ENCODE peak calls at places on chromosomes 4 and X, in eight cellular contexts. One of them, this sample, is unnamed.

GRCh38 chr4:41814565-41814964 is 66.0 kb upstream of the PHOX2B start:
- DNase-seq in uterus: no peak
- DNase-seq in NCI-H1105: no peak
- DNase-seq in activated T-cell treated with anti-CD3 and anti-CD28 coated beads, Interleukin-2, amount 50 U/mL, for 1 hour: no peak
- DNase-seq in NCI-H1694: no peak
- DNase-seq in lung: no peak
- DNase-seq in hepatic stellate cell: no peak
- DNase-seq in EL: peak
- DNase-seq in this sample: peak

GRCh38 chrX:38080808-38081207 is 74.5 kb downstream of the SYTL5 start:
- DNase-seq in uterus: no peak
- DNase-seq in NCI-H1105: no peak
- DNase-seq in activated T-cell treated with anti-CD3 and anti-CD28 coated beads, Interleukin-2, amount 50 U/mL, for 1 hour: no peak
- DNase-seq in NCI-H1694: no peak
- DNase-seq in lung: no peak
- DNase-seq in hepatic stellate cell: no peak
- DNase-seq in EL: no peak
- DNase-seq in this sample: no peak

GRCh38 chr4:152928286-152928685 is 7.8 kb upstream of the FHDC1 start:
- DNase-seq in uterus: no peak
- DNase-seq in NCI-H1105: no peak
- DNase-seq in activated T-cell treated with anti-CD3 and anti-CD28 coated beads, Interleukin-2, amount 50 U/mL, for 1 hour: no peak
- DNase-seq in NCI-H1694: no peak
- DNase-seq in lung: no peak
- DNase-seq in hepatic stellate cell: no peak
- DNase-seq in EL: no peak
- DNase-seq in this sample: no peak

GRCh38 chrX:145609951-145610511 is 207.6 kb upstream of the SLITRK2 start:
- DNase-seq in uterus: no peak
- DNase-seq in NCI-H1105: no peak
- DNase-seq in activated T-cell treated with anti-CD3 and anti-CD28 coated beads, Interleukin-2, amount 50 U/mL, for 1 hour: no peak
- DNase-seq in NCI-H1694: no peak
- DNase-seq in lung: no peak
- DNase-seq in hepatic stellate cell: no peak
- DNase-seq in EL: no peak
- DNase-seq in this sample: peak

GRCh38 chr4:118338981-118339765 is 13.6 kb downstream of the PRSS12 start:
- DNase-seq in uterus: no peak
- DNase-seq in NCI-H1105: no peak
- DNase-seq in activated T-cell treated with anti-CD3 and anti-CD28 coated beads, Interleukin-2, amount 50 U/mL, for 1 hour: no peak
- DNase-seq in NCI-H1694: no peak
- DNase-seq in lung: no peak
- DNase-seq in hepatic stellate cell: no peak
- DNase-seq in EL: peak
- DNase-seq in this sample: peak

GRCh38 chr4:6196871-6197270 is 3.5 kb downstream of the JAKMIP1 start:
- DNase-seq in uterus: no peak
- DNase-seq in NCI-H1105: no peak
- DNase-seq in activated T-cell treated with anti-CD3 and anti-CD28 coated beads, Interleukin-2, amount 50 U/mL, for 1 hour: no peak
- DNase-seq in NCI-H1694: no peak
- DNase-seq in lung: no peak
- DNase-seq in hepatic stellate cell: no peak
- DNase-seq in EL: no peak
- DNase-seq in this sample: no peak

GRCh38 chrX:119503484-119503861 is 35.2 kb downstream of the SLC25A5 start:
- DNase-seq in uterus: no peak
- DNase-seq in NCI-H1105: peak
- DNase-seq in activated T-cell treated with anti-CD3 and anti-CD28 coated beads, Interleukin-2, amount 50 U/mL, for 1 hour: no peak
- DNase-seq in NCI-H1694: no peak
- DNase-seq in lung: peak
- DNase-seq in hepatic stellate cell: peak
- DNase-seq in EL: peak
- DNase-seq in this sample: peak

GRCh38 chr4:99361268-99361922 is 8.8 kb upstream of the ADH1C start:
- DNase-seq in uterus: peak
- DNase-seq in NCI-H1105: no peak
- DNase-seq in activated T-cell treated with anti-CD3 and anti-CD28 coated beads, Interleukin-2, amount 50 U/mL, for 1 hour: no peak
- DNase-seq in NCI-H1694: no peak
- DNase-seq in lung: no peak
- DNase-seq in hepatic stellate cell: no peak
- DNase-seq in EL: no peak
- DNase-seq in this sample: no peak

GRCh38 chrX:150421816-150422215 is 58.7 kb downstream of the MAMLD1 start:
- DNase-seq in uterus: peak
- DNase-seq in NCI-H1105: no peak
- DNase-seq in activated T-cell treated with anti-CD3 and anti-CD28 coated beads, Interleukin-2, amount 50 U/mL, for 1 hour: no peak
- DNase-seq in NCI-H1694: no peak
- DNase-seq in lung: peak
- DNase-seq in hepatic stellate cell: no peak
- DNase-seq in EL: no peak
- DNase-seq in this sample: peak

GRCh38 chr4:42671431-42672194 is 14.7 kb upstream of the ATP8A1 start:
- DNase-seq in uterus: no peak
- DNase-seq in NCI-H1105: no peak
- DNase-seq in activated T-cell treated with anti-CD3 and anti-CD28 coated beads, Interleukin-2, amount 50 U/mL, for 1 hour: no peak
- DNase-seq in NCI-H1694: no peak
- DNase-seq in lung: no peak
- DNase-seq in hepatic stellate cell: no peak
- DNase-seq in EL: no peak
- DNase-seq in this sample: no peak

GRCh38 chrX:66863721-66864120 is 224.8 kb upstream of the EDA2R start:
- DNase-seq in uterus: no peak
- DNase-seq in NCI-H1105: no peak
- DNase-seq in activated T-cell treated with anti-CD3 and anti-CD28 coated beads, Interleukin-2, amount 50 U/mL, for 1 hour: no peak
- DNase-seq in NCI-H1694: no peak
- DNase-seq in lung: peak
- DNase-seq in hepatic stellate cell: no peak
- DNase-seq in EL: no peak
- DNase-seq in this sample: no peak

GRCh38 chrX:151929131-151929530 is 16.4 kb downstream of the MAGEA4 start:
- DNase-seq in uterus: no peak
- DNase-seq in NCI-H1105: no peak
- DNase-seq in activated T-cell treated with anti-CD3 and anti-CD28 coated beads, Interleukin-2, amount 50 U/mL, for 1 hour: no peak
- DNase-seq in NCI-H1694: no peak
- DNase-seq in lung: no peak
- DNase-seq in hepatic stellate cell: no peak
- DNase-seq in EL: no peak
- DNase-seq in this sample: no peak

GRCh38 chr4:139042981-139043460 is 27.4 kb downstream of the NOCT start:
- DNase-seq in uterus: no peak
- DNase-seq in NCI-H1105: no peak
- DNase-seq in activated T-cell treated with anti-CD3 and anti-CD28 coated beads, Interleukin-2, amount 50 U/mL, for 1 hour: no peak
- DNase-seq in NCI-H1694: no peak
- DNase-seq in lung: no peak
- DNase-seq in hepatic stellate cell: no peak
- DNase-seq in EL: no peak
- DNase-seq in this sample: no peak

GRCh38 chrX:17737707-17738001 is 361 bp downstream of the SCML1 start:
- DNase-seq in uterus: no peak
- DNase-seq in NCI-H1105: no peak
- DNase-seq in activated T-cell treated with anti-CD3 and anti-CD28 coated beads, Interleukin-2, amount 50 U/mL, for 1 hour: peak
- DNase-seq in NCI-H1694: no peak
- DNase-seq in lung: no peak
- DNase-seq in hepatic stellate cell: no peak
- DNase-seq in EL: no peak
- DNase-seq in this sample: peak

This sample was measured in astrocyte of the spinal cord.